ENCODE peak calls at places on chromosomes 16 and 17, in six cellular contexts. J, S, F, U, K and M are unnamed samples.
A peak's percentile ranks its signal among the peaks of the same experiment; 100 is the strongest.

GRCh38 chr16:75924397-75924796 is 198.1 kb upstream of the CPHXL start:
- DNase-seq in S (no peak), J (no peak), F (no peak), U (no peak), K (no peak), M (no peak)

GRCh38 chr17:17078832-17079231 is 36.6 kb downstream of the MPRIP start:
- DNase-seq in F (no peak), J (no peak), K (no peak), S (no peak), U (peak; percentile 28), M (no peak)

GRCh38 chr17:50133028-50133768 is 3.2 kb upstream of the SAMD14 start:
- DNase-seq in J (no peak), S (no peak), F (no peak), U (no peak), K (no peak), M (no peak)

GRCh38 chr17:34979650-34980352 is 511 bp upstream of the LIG3 start:
- DNase-seq in J (no peak), F (peak; percentile 25), K (no peak), S (no peak), U (no peak), M (peak; percentile 9)

GRCh38 chr17:48767263-48767774 is 38.8 kb upstream of the HOXB13 start:
- DNase-seq in K (no peak), S (no peak), F (no peak), U (no peak), J (no peak), M (no peak)

GRCh38 chr17:27245230-27245696 is 48.7 kb upstream of the WSB1 start:
- DNase-seq in J (peak; percentile 5), F (peak; percentile 87), K (peak; percentile 58), S (peak; percentile 70), U (peak; percentile 82), M (peak; percentile 89)

GRCh38 chr16:51719376-51719775 is 568.3 kb upstream of the SALL1 start:
- DNase-seq in S (no peak), K (no peak), U (no peak), J (no peak), F (no peak), M (no peak)

GRCh38 chr16:11801481-11802021 is 4.5 kb upstream of the ZC3H7A start:
- DNase-seq in U (no peak), S (no peak), K (no peak), F (no peak), J (no peak), M (no peak)

GRCh38 chr17:72460711-72461110 is 339.9 kb downstream of the SOX9 start:
- DNase-seq in S (no peak), F (no peak), J (no peak), K (no peak), U (no peak), M (peak; percentile 14)

GRCh38 chr16:84478172-84478948 is 26.1 kb downstream of the MEAK7 start:
- DNase-seq in U (no peak), S (no peak), K (no peak), F (peak; percentile 51), J (no peak), M (peak; percentile 38)

GRCh38 chr17:21376835-21377690 is 906 bp downstream of the KCNJ12 start:
- DNase-seq in U (peak; percentile 51), J (no peak), K (no peak), F (no peak), S (peak; percentile 31), M (no peak)

GRCh38 chr17:41957058-41957868 is 9.3 kb upstream of the CNP start:
- DNase-seq in J (no peak), U (no peak), K (no peak), S (peak; percentile 46), F (no peak), M (no peak)

GRCh38 chr17:41962111-41962510 is 4.5 kb upstream of the CNP start:
- DNase-seq in J (no peak), U (no peak), F (no peak), K (no peak), S (no peak), M (no peak)

GRCh38 chr17:41959030-41959335 is 7.6 kb upstream of the CNP start:
- DNase-seq in U (no peak), K (no peak), S (no peak), J (no peak), F (no peak), M (no peak)

GRCh38 chr17:41957869-41958231 is 8.7 kb upstream of the CNP start:
- DNase-seq in S (no peak), J (no peak), U (no peak), K (no peak), F (no peak), M (no peak)

DNA sequence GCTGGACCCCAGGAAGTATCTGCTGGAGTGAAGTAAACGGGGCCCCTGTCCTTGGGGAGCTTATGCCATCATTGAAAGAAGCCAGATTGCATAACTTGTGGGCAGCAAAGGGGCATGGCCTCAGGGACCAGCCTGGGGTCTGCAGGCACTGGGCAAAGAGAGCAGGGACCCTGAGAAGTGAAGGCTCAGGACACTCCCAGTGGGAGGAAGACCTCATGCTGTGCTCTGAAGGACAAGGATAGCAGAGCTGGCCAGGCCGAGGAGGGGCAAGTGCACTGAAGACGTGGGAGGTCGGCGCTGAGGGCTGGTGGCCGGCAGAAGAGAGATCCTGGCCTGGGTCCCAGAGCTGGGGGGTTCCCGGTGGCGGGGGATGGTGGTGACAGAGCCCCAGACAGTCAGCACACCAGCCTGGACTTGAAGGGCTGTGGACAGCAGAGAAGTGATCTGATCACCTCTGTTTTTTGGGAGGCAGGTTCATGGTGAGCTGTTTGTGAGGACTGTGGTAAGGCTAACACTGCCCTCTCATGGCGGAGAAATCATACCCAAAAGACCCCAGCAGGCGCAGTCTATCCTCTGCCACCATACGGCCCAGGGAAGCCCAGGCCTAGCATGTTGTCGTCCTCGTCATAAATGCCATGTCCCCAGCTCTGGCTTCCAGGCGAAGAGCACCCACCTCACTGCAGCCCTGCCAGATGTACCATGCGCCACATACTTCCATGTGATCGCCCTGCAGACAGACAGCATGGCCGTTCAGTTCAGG is 7.1 kb upstream of the CNP start:
- DNase-seq in S (peak; percentile 65), J (no peak), F (no peak), K (no peak), U (peak; percentile 49), M (peak; percentile 55)
- TF ChIP-seq CTCF in S (peak; percentile 28), J (no peak), F (peak; percentile 61), K (no peak), U (peak; percentile 20), M (peak; percentile 44)

GRCh38 chr17:8175795-8176196 is 384 bp downstream of the TMEM107 start:
- DNase-seq in K (no peak), J (no peak), S (no peak), U (no peak), F (no peak), M (no peak)

GRCh38 chr17:8176998-8177731 is 985 bp upstream of the TMEM107 start:
- DNase-seq in S (no peak), K (no peak), J (no peak), F (no peak), U (no peak), M (no peak)

GRCh38 chr17:8173871-8174322 is 2.3 kb downstream of the TMEM107 start:
- DNase-seq in S (no peak), J (no peak), F (no peak), U (no peak), K (no peak), M (no peak)

GRCh38 chr17:8173056-8173870 is 2.9 kb downstream of the TMEM107 start:
- DNase-seq in F (no peak), U (peak; percentile 72), S (peak; percentile 57), J (peak; percentile 65), K (no peak), M (peak; percentile 99)

GRCh38 chr17:8176197-8176940 is at the start of gene TMEM107:
- DNase-seq in K (no peak), U (peak; percentile 89), F (peak; percentile 91), J (peak; percentile 78), S (peak; percentile 88), M (peak; percentile 87)
- TF ChIP-seq CTCF in K (no peak), U (no peak), F (no peak), J (no peak), S (no peak), M (no peak)

DNA sequence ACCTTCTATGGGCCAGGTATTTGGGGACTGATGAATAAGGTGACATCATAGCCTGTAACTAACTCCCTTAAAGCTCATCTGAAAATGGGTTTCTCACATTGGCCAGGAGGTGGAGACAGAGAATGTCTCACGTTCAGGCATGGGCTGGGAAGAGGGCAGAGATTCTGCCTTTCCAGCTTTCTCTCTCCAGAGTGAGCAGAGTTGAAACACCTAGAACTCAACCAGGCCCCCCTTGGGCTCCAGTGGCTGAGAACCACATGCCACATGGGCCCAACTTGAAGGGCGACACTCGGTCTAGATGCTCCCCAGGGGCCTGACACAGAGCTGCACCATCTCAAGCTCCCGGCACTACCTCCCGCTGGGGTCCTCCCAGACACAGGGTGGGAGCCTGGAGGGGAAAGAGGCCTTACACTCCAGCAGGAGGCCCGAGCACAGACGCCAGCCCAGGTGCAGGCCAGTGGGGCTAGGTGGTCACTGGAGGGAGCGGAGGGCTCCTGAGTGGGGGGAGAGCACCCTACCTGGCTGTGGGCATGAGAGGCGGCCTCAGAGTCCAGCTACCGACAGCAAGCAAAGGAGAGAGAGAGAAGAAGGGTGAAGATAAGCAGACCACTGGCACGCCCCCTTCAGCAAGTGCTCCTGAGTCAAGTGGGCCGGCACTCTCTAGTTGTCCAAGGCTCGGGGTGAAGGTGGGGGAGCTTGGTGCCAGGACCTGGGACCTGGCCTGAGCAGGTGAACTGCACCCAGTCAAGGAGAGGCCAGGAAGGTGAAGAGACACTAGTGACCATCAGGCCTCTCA is 55.9 kb downstream of the MYO18A start:
- DNase-seq in K (no peak), F (no peak), U (no peak), S (peak; percentile 60), J (no peak), M (peak; percentile 83)
- TF ChIP-seq CTCF in K (peak; percentile 57), F (peak; percentile 77), U (peak; percentile 57), S (peak; percentile 58), J (peak; percentile 68), M (peak; percentile 77)

GRCh38 chr17:68578236-68578635 is 22.9 kb downstream of the FAM20A start:
- DNase-seq in K (no peak), U (no peak), S (no peak), F (no peak), J (no peak), M (no peak)

GRCh38 chr17:68580236-68580903 is 20.8 kb downstream of the FAM20A start:
- DNase-seq in U (peak; percentile 61), F (no peak), J (no peak), K (no peak), S (no peak), M (peak; percentile 64)

GRCh38 chr17:68576137-68576536 is 25.0 kb downstream of the FAM20A start:
- DNase-seq in K (no peak), S (no peak), J (no peak), U (no peak), F (no peak), M (no peak)

GRCh38 chr17:68579194-68579900 is 21.8 kb downstream of the FAM20A start:
- DNase-seq in K (no peak), J (no peak), U (no peak), F (no peak), S (no peak), M (no peak)

DNA sequence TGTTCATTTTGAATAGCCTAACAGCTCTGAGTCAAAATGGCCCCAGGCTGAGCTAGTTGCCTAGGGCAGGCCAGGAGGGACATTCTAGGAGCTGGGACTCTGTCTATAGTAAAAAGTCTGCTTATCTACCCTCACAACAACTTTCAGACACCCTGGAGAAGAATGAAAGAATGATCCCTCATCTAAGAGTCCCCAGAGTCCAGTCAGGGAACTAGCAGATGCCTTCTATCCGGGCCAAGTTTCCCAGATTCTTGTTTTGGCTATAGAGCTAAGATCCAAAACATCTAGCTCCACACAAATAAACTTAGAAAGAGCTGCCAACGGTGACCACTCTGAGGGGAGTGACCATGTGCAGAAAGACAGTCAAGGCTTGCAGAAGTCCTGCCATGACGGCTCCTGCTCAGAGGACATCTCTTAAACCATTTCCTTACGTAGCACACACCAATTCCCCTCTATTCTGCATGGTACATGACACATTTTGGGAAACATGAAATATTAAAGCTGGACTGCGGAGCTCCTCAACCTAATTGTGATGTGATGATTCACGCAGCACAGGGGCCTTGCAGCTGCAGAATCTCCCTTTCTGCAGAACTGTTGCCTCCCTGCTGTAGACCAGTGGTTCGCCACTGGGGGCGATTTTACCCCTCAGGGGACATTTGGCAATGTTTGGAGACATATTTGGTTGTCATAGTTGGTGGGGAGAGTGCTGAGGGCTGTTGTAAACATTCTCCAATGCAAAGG is 24.2 kb downstream of the FAM20A start:
- DNase-seq in F (no peak), U (peak; percentile 51), S (no peak), K (no peak), J (no peak), M (no peak)
- TF ChIP-seq CTCF in F (no peak), U (no peak), S (no peak), K (no peak), J (no peak), M (no peak)